ENCODE peak calls at places on chromosomes 11 and 22, in five cellular contexts. One of them, this sample, is unnamed. For H3K4me1, the result is how much of the 10 kb centered on the place peaks cover.

GRCh38 chr11:134364261-134364660 is 32.5 kb downstream of the GLB1L2 start:
- DNase-seq in esophagus squamous epithelium: no peak
- DNase-seq in colonic mucosa: no peak
- DNase-seq in right lobe of liver: no peak
- DNase-seq in IMR-90: no peak
- DNase-seq in this sample: peak

GRCh38 chr11:113521737-113522517 is 46.7 kb upstream of the DRD2 start:
- DNase-seq in esophagus squamous epithelium: no peak
- DNase-seq in colonic mucosa: no peak
- DNase-seq in right lobe of liver: no peak
- DNase-seq in IMR-90: no peak
- DNase-seq in this sample: no peak

GRCh38 chr11:3879967-3880542 is 24.6 kb downstream of the STIM1 start:
- DNase-seq in esophagus squamous epithelium: no peak
- DNase-seq in colonic mucosa: peak
- DNase-seq in right lobe of liver: peak
- DNase-seq in IMR-90: no peak
- DNase-seq in this sample: no peak

GRCh38 chr22:38944653-38945052 is 12.8 kb upstream of the APOBEC3A start:
- DNase-seq in esophagus squamous epithelium: no peak
- DNase-seq in colonic mucosa: no peak
- DNase-seq in right lobe of liver: no peak
- DNase-seq in IMR-90: no peak
- DNase-seq in this sample: peak

GRCh38 chr11:69667619-69668604 is 7.2 kb downstream of the LTO1 start:
- DNase-seq in esophagus squamous epithelium: no peak
- DNase-seq in colonic mucosa: no peak
- DNase-seq in right lobe of liver: no peak
- DNase-seq in IMR-90: no peak
- DNase-seq in this sample: no peak

GRCh38 chr11:113715882-113716625 is 9.9 kb upstream of the TMPRSS5 start:
- DNase-seq in esophagus squamous epithelium: no peak
- DNase-seq in colonic mucosa: no peak
- DNase-seq in right lobe of liver: no peak
- DNase-seq in IMR-90: no peak
- DNase-seq in this sample: no peak

GRCh38 chr11:123509737-123510578 is 79.9 kb downstream of the GRAMD1B start:
- DNase-seq in esophagus squamous epithelium: no peak
- DNase-seq in colonic mucosa: no peak
- DNase-seq in right lobe of liver: no peak
- DNase-seq in IMR-90: peak
- DNase-seq in this sample: no peak

GRCh38 chr11:95084509-95084908 is 5.1 kb upstream of the ENDOD1 start:
- DNase-seq in esophagus squamous epithelium: no peak
- DNase-seq in colonic mucosa: no peak
- DNase-seq in right lobe of liver: no peak
- DNase-seq in IMR-90: peak
- DNase-seq in this sample: no peak

GRCh38 chr11:61963016-61963281 is 4.5 kb downstream of the FTH1 start:
- DNase-seq in esophagus squamous epithelium: no peak
- DNase-seq in colonic mucosa: no peak
- DNase-seq in right lobe of liver: peak
- DNase-seq in IMR-90: peak
- DNase-seq in this sample: no peak

GRCh38 chr11:69843529-69843921 is 24.3 kb upstream of the FGF3 start:
- DNase-seq in esophagus squamous epithelium: no peak
- DNase-seq in colonic mucosa: no peak
- DNase-seq in right lobe of liver: no peak
- DNase-seq in IMR-90: no peak
- DNase-seq in this sample: no peak

GRCh38 chr22:37566329-37566837 is 6.1 kb downstream of the CDC42EP1 start:
- DNase-seq in esophagus squamous epithelium: no peak
- DNase-seq in colonic mucosa: no peak
- DNase-seq in right lobe of liver: no peak
- DNase-seq in IMR-90: no peak
- DNase-seq in this sample: peak

GRCh38 chr22:37563153-37564081 is 3.1 kb downstream of the CDC42EP1 start:
- DNase-seq in esophagus squamous epithelium: no peak
- DNase-seq in colonic mucosa: peak
- DNase-seq in right lobe of liver: peak
- DNase-seq in IMR-90: peak
- DNase-seq in this sample: peak

GRCh38 chr22:37565830-37566229 is 5.5 kb downstream of the CDC42EP1 start:
- DNase-seq in esophagus squamous epithelium: no peak
- DNase-seq in colonic mucosa: no peak
- DNase-seq in right lobe of liver: no peak
- DNase-seq in IMR-90: no peak
- DNase-seq in this sample: no peak

GRCh38 chr22:37562049-37562784 is 1.9 kb downstream of the CDC42EP1 start:
- DNase-seq in esophagus squamous epithelium: no peak
- DNase-seq in colonic mucosa: no peak
- DNase-seq in right lobe of liver: no peak
- DNase-seq in IMR-90: no peak
- DNase-seq in this sample: no peak

GRCh38 chr22:37564111-37564711 is 3.9 kb downstream of the CDC42EP1 start:
- DNase-seq in esophagus squamous epithelium: no peak
- DNase-seq in colonic mucosa: no peak
- DNase-seq in right lobe of liver: no peak
- DNase-seq in IMR-90: peak
- DNase-seq in this sample: no peak
- H3K27ac ChIP-seq in esophagus squamous epithelium: peak
- H3K27ac ChIP-seq in colonic mucosa: peak
- H3K27ac ChIP-seq in right lobe of liver: peak
- H3K27ac ChIP-seq in IMR-90: peak
- H3K27ac ChIP-seq in this sample: peak

GRCh38 chr11:75317446-75318122 is 33.9 kb downstream of the ARRB1 start:
- DNase-seq in esophagus squamous epithelium: no peak
- DNase-seq in colonic mucosa: no peak
- DNase-seq in right lobe of liver: no peak
- DNase-seq in IMR-90: no peak
- DNase-seq in this sample: peak
- H3K4me1 ChIP-seq in esophagus squamous epithelium: half or more
- H3K4me1 ChIP-seq in colonic mucosa: under half
- H3K4me1 ChIP-seq in right lobe of liver: under half
- H3K4me1 ChIP-seq in IMR-90: under half
- H3K4me1 ChIP-seq in this sample: under half

GRCh38 chr11:64357446-64357845 is 1.5 kb upstream of the RPS6KA4 start:
- DNase-seq in esophagus squamous epithelium: no peak
- DNase-seq in colonic mucosa: no peak
- DNase-seq in right lobe of liver: no peak
- DNase-seq in IMR-90: no peak
- DNase-seq in this sample: no peak
- H3K27ac ChIP-seq in esophagus squamous epithelium: peak
- H3K27ac ChIP-seq in colonic mucosa: no peak
- H3K27ac ChIP-seq in right lobe of liver: no peak
- H3K27ac ChIP-seq in IMR-90: no peak
- H3K27ac ChIP-seq in this sample: no peak

DNA sequence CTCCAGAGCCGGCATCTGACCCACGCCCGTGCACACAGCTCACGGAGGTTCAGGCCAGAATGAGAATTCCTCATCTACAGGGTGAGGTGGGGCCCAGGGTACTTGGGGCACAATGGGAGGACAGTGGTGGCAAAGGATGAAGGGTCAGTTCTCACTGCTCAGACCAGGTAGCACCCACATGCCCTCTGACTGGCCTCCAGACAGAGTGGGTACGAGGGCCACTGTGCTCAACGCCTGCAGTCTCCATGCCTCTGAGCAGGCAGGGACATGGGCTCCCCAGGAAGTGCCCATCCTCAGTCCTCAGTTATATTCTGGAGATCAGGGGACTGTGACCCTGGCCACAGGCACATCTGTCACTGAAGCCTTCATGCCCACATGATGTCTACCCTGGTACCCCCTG is 13.0 kb upstream of the CDC42BPG start:
- DNase-seq in esophagus squamous epithelium: no peak
- DNase-seq in colonic mucosa: no peak
- DNase-seq in right lobe of liver: no peak
- DNase-seq in IMR-90: no peak
- DNase-seq in this sample: no peak
- H3K4me1 ChIP-seq in esophagus squamous epithelium: half or more
- H3K4me1 ChIP-seq in colonic mucosa: under half
- H3K4me1 ChIP-seq in right lobe of liver: under half
- H3K4me1 ChIP-seq in IMR-90: under half
- H3K4me1 ChIP-seq in this sample: under half

DNA sequence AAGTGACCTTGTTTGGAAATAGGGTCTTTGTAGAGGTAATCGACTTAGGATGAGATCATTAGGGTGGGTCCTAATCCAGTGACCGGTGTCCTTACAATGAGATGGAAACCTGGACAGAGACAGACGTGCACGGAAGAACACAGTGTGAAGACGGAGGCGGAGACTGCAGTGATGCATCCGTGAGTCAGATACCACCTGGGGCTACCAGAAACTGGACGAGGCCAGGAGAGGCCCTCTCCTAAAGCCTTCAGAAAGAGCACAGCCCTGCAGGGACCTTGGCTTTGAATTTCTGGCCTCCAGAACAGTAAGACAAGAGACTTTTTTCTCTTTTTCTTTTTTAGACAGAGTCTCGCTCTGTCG is 82.5 kb downstream of the CELSR1 start:
- DNase-seq in esophagus squamous epithelium: no peak
- DNase-seq in colonic mucosa: no peak
- DNase-seq in right lobe of liver: no peak
- DNase-seq in IMR-90: peak
- DNase-seq in this sample: no peak
- H3K27ac ChIP-seq in esophagus squamous epithelium: peak
- H3K27ac ChIP-seq in colonic mucosa: no peak
- H3K27ac ChIP-seq in right lobe of liver: no peak
- H3K27ac ChIP-seq in IMR-90: no peak
- H3K27ac ChIP-seq in this sample: no peak

DNA sequence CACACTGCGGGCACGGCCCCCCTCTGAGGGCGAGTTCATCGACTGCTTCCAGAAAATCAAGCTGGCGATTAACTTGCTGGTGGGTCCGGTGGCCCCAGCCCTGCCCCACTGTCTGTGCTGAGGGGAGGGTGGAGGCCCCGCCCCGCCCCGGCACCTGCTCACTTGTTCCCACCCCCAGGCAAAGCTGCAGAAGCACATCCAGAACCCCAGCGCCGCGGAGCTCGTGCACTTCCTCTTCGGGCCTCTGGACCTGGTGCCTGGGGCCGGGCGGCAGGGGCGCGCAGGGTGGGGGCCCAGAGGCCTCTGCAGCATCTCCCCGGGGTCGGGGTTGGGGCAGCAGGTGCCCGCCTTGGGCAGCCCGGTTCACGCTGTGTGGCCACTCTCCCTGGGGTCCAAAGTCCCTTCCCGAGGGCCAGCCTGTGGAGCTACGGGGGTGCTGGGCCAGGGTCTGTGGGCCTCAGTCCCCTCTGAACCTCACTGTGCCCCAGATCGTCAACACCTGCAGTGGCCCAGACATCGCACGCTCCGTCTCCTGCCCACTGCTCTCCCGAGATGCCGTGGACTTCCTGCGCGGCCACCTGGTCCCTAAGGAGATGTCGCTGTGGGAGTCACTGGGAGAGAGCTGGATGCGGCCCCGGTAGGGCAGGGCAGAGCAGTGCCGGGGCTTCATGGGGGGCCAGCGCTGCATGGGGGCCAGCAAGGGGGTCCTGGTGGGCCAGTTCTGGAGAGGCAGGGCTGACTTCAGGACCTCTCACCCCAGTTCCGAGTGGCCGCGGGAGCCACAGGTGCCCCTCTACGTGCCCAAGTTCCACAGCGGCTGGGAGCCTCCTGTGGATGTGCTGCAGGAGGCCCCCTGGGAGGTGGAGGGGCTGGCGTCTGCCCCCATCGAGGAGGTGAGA is 16.1 kb downstream of the EPS8L2 start:
- DNase-seq in esophagus squamous epithelium: no peak
- DNase-seq in colonic mucosa: peak
- DNase-seq in right lobe of liver: peak
- DNase-seq in IMR-90: no peak
- DNase-seq in this sample: no peak
- H3K4me1 ChIP-seq in esophagus squamous epithelium: half or more
- H3K4me1 ChIP-seq in colonic mucosa: under half
- H3K4me1 ChIP-seq in right lobe of liver: under half
- H3K4me1 ChIP-seq in IMR-90: under half
- H3K4me1 ChIP-seq in this sample: under half

DNA sequence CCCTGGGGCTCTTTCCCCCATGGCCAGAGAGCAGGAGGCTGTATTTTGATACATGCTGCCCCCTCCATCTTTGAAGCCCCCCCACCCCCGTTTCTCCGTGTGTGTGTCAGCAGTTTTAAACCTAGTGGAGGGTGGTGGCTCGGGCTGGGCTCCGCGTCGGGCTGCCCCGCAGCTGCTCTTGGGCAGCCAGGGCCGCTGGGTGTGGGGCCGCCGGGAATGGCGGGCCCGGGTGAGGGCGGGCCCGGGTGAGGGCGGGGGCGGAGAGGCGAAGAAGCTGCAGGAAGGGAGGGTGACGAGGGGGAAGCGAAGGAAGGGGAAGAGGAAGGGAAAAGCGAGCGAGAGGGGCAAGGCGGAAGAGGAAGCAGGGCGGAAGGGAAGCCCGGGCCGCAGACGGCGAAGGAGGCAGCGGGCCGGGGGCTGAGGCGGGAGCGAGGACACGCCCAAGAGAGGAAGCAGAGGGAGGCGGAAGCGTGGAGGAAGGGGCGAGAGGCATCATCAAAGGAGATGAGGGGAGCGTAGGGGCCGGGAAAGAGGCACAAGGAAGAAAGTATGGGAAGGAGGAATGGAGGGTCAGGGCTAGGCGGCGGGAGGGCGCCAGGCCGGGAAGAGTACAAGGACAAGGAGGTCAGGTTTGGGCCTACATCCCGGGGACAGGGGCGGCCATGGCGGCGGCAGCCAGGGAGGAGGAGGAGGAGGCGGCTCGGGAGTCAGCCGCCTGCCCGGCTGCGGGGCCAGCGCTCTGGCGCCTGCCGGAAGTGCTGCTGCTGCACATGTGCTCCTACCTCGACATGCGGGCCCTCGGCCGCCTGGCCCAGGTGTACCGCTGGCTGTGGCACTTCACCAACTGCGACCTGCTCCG is 82.4 kb downstream of the BCR start:
- DNase-seq in esophagus squamous epithelium: no peak
- DNase-seq in colonic mucosa: no peak
- DNase-seq in right lobe of liver: no peak
- DNase-seq in IMR-90: no peak
- DNase-seq in this sample: no peak
- H3K27ac ChIP-seq in esophagus squamous epithelium: no peak
- H3K27ac ChIP-seq in colonic mucosa: no peak
- H3K27ac ChIP-seq in right lobe of liver: no peak
- H3K27ac ChIP-seq in IMR-90: no peak
- H3K27ac ChIP-seq in this sample: peak

DNA sequence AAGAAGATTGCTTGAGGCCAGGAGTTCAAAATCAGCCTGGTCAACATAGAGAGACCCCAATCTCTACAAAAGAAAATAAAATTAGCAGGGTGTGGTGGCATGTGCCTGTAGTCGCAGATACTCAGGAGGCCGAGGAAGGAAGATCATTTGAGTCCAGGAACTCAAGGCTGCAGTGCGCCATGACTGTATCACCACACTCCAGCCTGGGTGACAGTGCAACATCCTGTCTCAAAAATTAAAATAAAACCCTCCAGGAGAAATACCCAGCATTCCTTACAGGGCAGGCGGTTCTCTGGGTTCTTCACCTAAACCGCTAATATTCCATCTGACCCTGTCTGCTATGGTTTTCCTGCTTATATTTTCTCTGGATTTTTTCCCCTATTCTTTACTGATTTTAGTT is 13.5 kb downstream of the TCF20 start:
- DNase-seq in esophagus squamous epithelium: no peak
- DNase-seq in colonic mucosa: no peak
- DNase-seq in right lobe of liver: no peak
- DNase-seq in IMR-90: no peak
- DNase-seq in this sample: no peak
- H3K4me1 ChIP-seq in esophagus squamous epithelium: half or more
- H3K4me1 ChIP-seq in colonic mucosa: under half
- H3K4me1 ChIP-seq in right lobe of liver: under half
- H3K4me1 ChIP-seq in IMR-90: under half
- H3K4me1 ChIP-seq in this sample: under half

GRCh38 chr11:71996517-71996916 is 2.2 kb upstream of the IL18BP start:
- DNase-seq in esophagus squamous epithelium: no peak
- DNase-seq in colonic mucosa: no peak
- DNase-seq in right lobe of liver: no peak
- DNase-seq in IMR-90: no peak
- DNase-seq in this sample: no peak
- H3K27ac ChIP-seq in esophagus squamous epithelium: no peak
- H3K27ac ChIP-seq in colonic mucosa: no peak
- H3K27ac ChIP-seq in right lobe of liver: no peak
- H3K27ac ChIP-seq in IMR-90: no peak
- H3K27ac ChIP-seq in this sample: no peak